ENCODE peak calls at places on chromosomes 1 and 21, in four cellular contexts. T is K562, Q is HepG2, V is GM12878. W is an unnamed sample.

GRCh38 chr1:64980745-64981601 is 14.6 kb upstream of the JAK1 start:
- DNase-seq in T (no peak), Q (peak; percentile 70), V (no peak), W (no peak)

GRCh38 chr1:79811173-79811572 is 804.6 kb upstream of the ADGRL4 start:
- DNase-seq in T (no peak), Q (no peak), V (no peak), W (no peak)

GRCh38 chr1:203600782-203601513 is 25.7 kb upstream of the ATP2B4 start:
- DNase-seq in T (no peak), Q (no peak), V (no peak), W (no peak)

GRCh38 chr1:92484472-92485373 is 2.0 kb downstream of the GFI1 start:
- DNase-seq in T (no peak), Q (no peak), V (no peak), W (peak; percentile 31)

GRCh38 chr1:173447224-173447623 is 29.9 kb upstream of the PRDX6 start:
- DNase-seq in T (no peak), Q (no peak), V (no peak), W (no peak)

GRCh38 chr1:214076004-214076320 is 88.2 kb downstream of the PROX1 start:
- DNase-seq in T (no peak), Q (no peak), V (no peak), W (no peak)

GRCh38 chr1:190479537-190479936 is 1.9 kb upstream of the BRINP3 start:
- DNase-seq in T (no peak), Q (no peak), V (no peak), W (peak; percentile 12)

GRCh38 chr1:113452921-113453770 is 62.8 kb downstream of the MAGI3 start:
- DNase-seq in T (peak; percentile 40), Q (peak; percentile 32), V (no peak), W (peak; percentile 31)

GRCh38 chr1:44775930-44776748 is 799 bp downstream of the RPS8 start:
- DNase-seq in T (peak; percentile 54), Q (no peak), V (no peak), W (no peak)

GRCh38 chr21:33063907-33064622 is 5.9 kb upstream of the OLIG1 start:
- DNase-seq in T (no peak), Q (no peak), V (no peak), W (no peak)

GRCh38 chr1:209790286-209791193 is 6.2 kb upstream of the C1orf74 start:
- DNase-seq in T (no peak), Q (peak; percentile 63), V (no peak), W (no peak)

GRCh38 chr1:112501810-112502641 is 6.7 kb upstream of the WNT2B start:
- DNase-seq in T (peak; percentile 70), Q (peak; percentile 7), V (no peak), W (peak; percentile 65)

GRCh38 chr1:232620356-232620841 is 9.5 kb downstream of the SIPA1L2 start:
- DNase-seq in T (peak; percentile 8), Q (no peak), V (no peak), W (no peak)
- TF ChIP-seq TARDBP in T (no peak), Q (no peak), V (no peak), W (no peak)

DNA sequence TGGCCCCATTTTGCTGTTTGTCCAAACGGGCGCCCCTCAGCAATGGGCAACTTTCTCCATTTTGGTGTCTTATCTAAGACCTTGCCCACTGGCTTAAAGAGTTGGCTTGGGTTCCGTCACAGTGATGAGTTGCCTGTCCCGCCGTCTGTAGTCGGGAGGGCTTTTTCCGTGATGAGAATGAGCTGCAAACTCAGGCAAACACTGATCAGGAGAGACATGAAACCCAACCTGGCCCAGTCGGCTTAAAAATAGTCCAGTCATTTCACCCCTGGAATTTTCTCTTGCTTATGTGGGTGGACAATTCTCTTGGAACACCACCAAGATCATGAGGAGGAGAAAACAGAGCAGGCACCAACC is 79.3 kb downstream of the ST6GALNAC3 start:
- DNase-seq in T (no peak), Q (no peak), V (no peak), W (no peak)
- TF ChIP-seq FOXM1 in T (no peak), Q (no peak), V (no peak), W (no peak)

GRCh38 chr1:85607126-85607912 is 26.8 kb downstream of the CCN1 start:
- DNase-seq in T (no peak), Q (peak; percentile 85), V (no peak), W (no peak)
- TF ChIP-seq TARDBP in T (no peak), Q (no peak), V (no peak), W (no peak)

GRCh38 chr1:229221106-229222019 is 49.5 kb upstream of the RAB4A start:
- DNase-seq in T (no peak), Q (peak; percentile 98), V (no peak), W (peak; percentile 35)
- TF ChIP-seq FOXM1 in T (no peak), Q (no peak), V (no peak), W (no peak)

GRCh38 chr1:241774017-241774416 is 74.0 kb upstream of the EXO1 start:
- DNase-seq in T (peak; percentile 82), Q (no peak), V (no peak), W (no peak)

GRCh38 chr1:241767737-241768136 is 80.3 kb upstream of the EXO1 start:
- DNase-seq in T (no peak), Q (no peak), V (no peak), W (no peak)

GRCh38 chr1:241770115-241770514 is 77.9 kb upstream of the EXO1 start:
- DNase-seq in T (peak; percentile 71), Q (no peak), V (no peak), W (no peak)

GRCh38 chr1:241772932-241773500 is 75.0 kb upstream of the EXO1 start:
- DNase-seq in T (no peak), Q (no peak), V (no peak), W (no peak)

GRCh38 chr1:241771117-241771516 is 76.9 kb upstream of the EXO1 start:
- DNase-seq in T (no peak), Q (no peak), V (no peak), W (no peak)
- TF ChIP-seq TARDBP in T (no peak), Q (no peak), V (no peak), W (no peak)

GRCh38 chr1:163585796-163586195 is 264.0 kb downstream of the NUF2 start:
- DNase-seq in T (no peak), Q (no peak), V (no peak), W (no peak)
- TF ChIP-seq FOXM1 in T (no peak), Q (no peak), V (no peak), W (no peak)

GRCh38 chr1:232538224-232538942 is 91.5 kb downstream of the SIPA1L2 start:
- DNase-seq in T (no peak), Q (peak; percentile 2), V (no peak), W (peak; percentile 66)
- TF ChIP-seq TARDBP in T (no peak), Q (no peak), V (no peak), W (no peak)

GRCh38 chr21:45432575-45433255 is 27.8 kb downstream of the COL18A1 start:
- DNase-seq in T (no peak), Q (peak; percentile 79), V (no peak), W (no peak)

GRCh38 chr21:45428534-45428933 is 23.6 kb downstream of the COL18A1 start:
- DNase-seq in T (no peak), Q (no peak), V (no peak), W (no peak)

GRCh38 chr21:45431781-45432572 is 27.0 kb downstream of the COL18A1 start:
- DNase-seq in T (no peak), Q (peak; percentile 36), V (no peak), W (no peak)

GRCh38 chr21:45429221-45430164 is 24.5 kb downstream of the COL18A1 start:
- DNase-seq in T (no peak), Q (no peak), V (no peak), W (no peak)

GRCh38 chr21:45430521-45431501 is 25.8 kb downstream of the COL18A1 start:
- DNase-seq in T (peak; percentile 51), Q (peak; percentile 95), V (no peak), W (no peak)
- TF ChIP-seq FOXM1 in T (no peak), Q (no peak), V (no peak), W (no peak)

DNA sequence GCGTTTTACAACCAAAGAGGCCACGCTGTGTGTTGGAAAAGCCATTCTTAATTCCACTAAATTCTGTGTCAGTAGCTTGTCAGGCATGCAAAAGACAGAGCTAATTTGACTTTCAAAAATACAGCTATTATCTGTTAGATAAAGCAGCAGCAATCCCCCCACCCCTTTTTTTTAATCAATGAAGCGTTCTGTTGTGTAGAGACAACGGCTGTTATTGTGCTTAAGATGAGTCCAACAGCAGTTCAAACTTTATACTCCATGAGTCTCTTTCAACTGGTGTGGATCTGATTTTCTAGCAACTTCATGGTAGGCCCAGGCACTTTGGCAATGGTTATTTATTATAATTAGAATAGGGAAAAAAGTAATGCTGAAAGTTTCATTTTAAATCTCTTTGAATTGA is 43.6 kb downstream of the PLA2G4A start:
- DNase-seq in T (no peak), Q (no peak), V (no peak), W (no peak)
- TF ChIP-seq TARDBP in T (no peak), Q (no peak), V (no peak), W (no peak)